ENCODE peak calls at places on chromosomes 3 and 15, in four cellular contexts. One of them, this sample, is unnamed.

GRCh38 chr3:111744611-111745010 is 114.5 kb upstream of the PHLDB2 start:
- DNase-seq in GM12865: no peak
- DNase-seq in neural crest cell: no peak
- DNase-seq in tibial artery: no peak
- DNase-seq in this sample: no peak

GRCh38 chr3:132788299-132788698 is 66.1 kb upstream of the NPHP3 start:
- DNase-seq in GM12865: no peak
- DNase-seq in neural crest cell: no peak
- DNase-seq in tibial artery: peak
- DNase-seq in this sample: no peak

GRCh38 chr3:89164774-89165173 is 57.4 kb downstream of the EPHA3 start:
- DNase-seq in GM12865: no peak
- DNase-seq in neural crest cell: no peak
- DNase-seq in tibial artery: no peak
- DNase-seq in this sample: no peak

GRCh38 chr3:173586176-173586575 is 188.6 kb downstream of the NLGN1 start:
- DNase-seq in GM12865: no peak
- DNase-seq in neural crest cell: no peak
- DNase-seq in tibial artery: no peak
- DNase-seq in this sample: no peak

GRCh38 chr15:91021516-91022074 is 799 bp downstream of the VPS33B start:
- DNase-seq in GM12865: no peak
- DNase-seq in neural crest cell: no peak
- DNase-seq in tibial artery: no peak
- DNase-seq in this sample: no peak

GRCh38 chr3:58217209-58217811 is 6.5 kb upstream of the DNASE1L3 start:
- DNase-seq in GM12865: peak
- DNase-seq in neural crest cell: peak
- DNase-seq in tibial artery: peak
- DNase-seq in this sample: peak

GRCh38 chr3:45795882-45796765 is at the start of gene SLC6A20:
- DNase-seq in GM12865: no peak
- DNase-seq in neural crest cell: peak
- DNase-seq in tibial artery: no peak
- DNase-seq in this sample: no peak

GRCh38 chr15:30992465-30992864 is 1.0 kb upstream of the MTMR10 start:
- DNase-seq in GM12865: no peak
- DNase-seq in neural crest cell: no peak
- DNase-seq in tibial artery: no peak
- DNase-seq in this sample: no peak

GRCh38 chr15:46260937-46261336 is 626.1 kb downstream of the SQOR start:
- DNase-seq in GM12865: no peak
- DNase-seq in neural crest cell: no peak
- DNase-seq in tibial artery: no peak
- DNase-seq in this sample: no peak

GRCh38 chr3:36220189-36220588 is 160.1 kb upstream of the STAC start:
- DNase-seq in GM12865: no peak
- DNase-seq in neural crest cell: no peak
- DNase-seq in tibial artery: no peak
- DNase-seq in this sample: no peak

GRCh38 chr3:196712514-196713413 is 587 bp downstream of the PIGX start:
- DNase-seq in GM12865: peak
- DNase-seq in neural crest cell: no peak
- DNase-seq in tibial artery: peak
- DNase-seq in this sample: no peak

GRCh38 chr3:197306374-197307086 is 8.1 kb upstream of the DLG1 start:
- DNase-seq in GM12865: no peak
- DNase-seq in neural crest cell: no peak
- DNase-seq in tibial artery: no peak
- DNase-seq in this sample: no peak

GRCh38 chr3:57081173-57081572 is 20.7 kb downstream of the SPATA12 start:
- DNase-seq in GM12865: no peak
- DNase-seq in neural crest cell: no peak
- DNase-seq in tibial artery: no peak
- DNase-seq in this sample: no peak

GRCh38 chr15:62483817-62484216 is 318.7 kb upstream of the C2CD4B start:
- DNase-seq in GM12865: no peak
- DNase-seq in neural crest cell: no peak
- DNase-seq in tibial artery: no peak
- DNase-seq in this sample: no peak

GRCh38 chr15:96336045-96336642 is 5.6 kb downstream of the NR2F2 start:
- DNase-seq in GM12865: no peak
- DNase-seq in neural crest cell: no peak
- DNase-seq in tibial artery: no peak
- DNase-seq in this sample: no peak

GRCh38 chr15:77112819-77113569 is 42.1 kb upstream of the TSPAN3 start:
- DNase-seq in GM12865: no peak
- DNase-seq in neural crest cell: no peak
- DNase-seq in tibial artery: no peak
- DNase-seq in this sample: no peak

GRCh38 chr3:194389269-194389668 is 9.8 kb downstream of the GP5 start:
- DNase-seq in GM12865: no peak
- DNase-seq in neural crest cell: no peak
- DNase-seq in tibial artery: peak
- DNase-seq in this sample: no peak

GRCh38 chr3:16379838-16380237 is 114.8 kb downstream of the OXNAD1 start:
- DNase-seq in GM12865: no peak
- DNase-seq in neural crest cell: no peak
- DNase-seq in tibial artery: no peak
- DNase-seq in this sample: no peak

GRCh38 chr15:79101866-79102581 is 11.4 kb upstream of the RASGRF1 start:
- DNase-seq in GM12865: no peak
- DNase-seq in neural crest cell: no peak
- DNase-seq in tibial artery: no peak
- DNase-seq in this sample: no peak

GRCh38 chr15:81229596-81229995 is 32.9 kb downstream of the IL16 start:
- DNase-seq in GM12865: no peak
- DNase-seq in neural crest cell: no peak
- DNase-seq in tibial artery: peak
- DNase-seq in this sample: no peak

GRCh38 chr15:40437754-40438687 is 2.7 kb upstream of the BAHD1 start:
- DNase-seq in GM12865: no peak
- DNase-seq in neural crest cell: no peak
- DNase-seq in tibial artery: no peak
- DNase-seq in this sample: no peak

GRCh38 chr3:124730920-124731297 is 657 bp downstream of the UMPS start:
- DNase-seq in GM12865: no peak
- DNase-seq in neural crest cell: no peak
- DNase-seq in tibial artery: no peak
- DNase-seq in this sample: no peak

GRCh38 chr3:72060447-72061034 is 275.6 kb upstream of the PROK2 start:
- DNase-seq in GM12865: no peak
- DNase-seq in neural crest cell: no peak
- DNase-seq in tibial artery: no peak
- DNase-seq in this sample: no peak

GRCh38 chr15:22979699-22980188 is 424 bp downstream of the CYFIP1 start:
- DNase-seq in GM12865: no peak
- DNase-seq in neural crest cell: no peak
- DNase-seq in tibial artery: no peak
- DNase-seq in this sample: peak

GRCh38 chr3:105039004-105039403 is 327.7 kb upstream of the ALCAM start:
- DNase-seq in GM12865: no peak
- DNase-seq in neural crest cell: no peak
- DNase-seq in tibial artery: no peak
- DNase-seq in this sample: no peak

GRCh38 chr3:127443581-127444375 is 146.8 kb downstream of the TPRA1 start:
- DNase-seq in GM12865: no peak
- DNase-seq in neural crest cell: no peak
- DNase-seq in tibial artery: peak
- DNase-seq in this sample: no peak

GRCh38 chr3:172065967-172066762 is 26.8 kb downstream of the FNDC3B start:
- DNase-seq in GM12865: no peak
- DNase-seq in neural crest cell: no peak
- DNase-seq in tibial artery: no peak
- DNase-seq in this sample: no peak

GRCh38 chr3:46517016-46517770 is 19.4 kb downstream of the RTP3 start:
- DNase-seq in GM12865: no peak
- DNase-seq in neural crest cell: no peak
- DNase-seq in tibial artery: no peak
- DNase-seq in this sample: no peak

GRCh38 chr15:95550702-95551101 is 779.8 kb upstream of the NR2F2 start:
- DNase-seq in GM12865: no peak
- DNase-seq in neural crest cell: no peak
- DNase-seq in tibial artery: no peak
- DNase-seq in this sample: no peak

GRCh38 chr3:86954751-86955150 is 36.2 kb downstream of the VGLL3 start:
- DNase-seq in GM12865: no peak
- DNase-seq in neural crest cell: no peak
- DNase-seq in tibial artery: no peak
- DNase-seq in this sample: no peak

GRCh38 chr15:63238181-63238580 is 39.2 kb upstream of the APH1B start:
- DNase-seq in GM12865: no peak
- DNase-seq in neural crest cell: no peak
- DNase-seq in tibial artery: no peak
- DNase-seq in this sample: no peak

GRCh38 chr3:164459526-164460151 is 618.7 kb downstream of the SI start:
- DNase-seq in GM12865: no peak
- DNase-seq in neural crest cell: no peak
- DNase-seq in tibial artery: no peak
- DNase-seq in this sample: no peak

GRCh38 chr15:40498418-40498817 is 27.6 kb downstream of the CHST14 start:
- DNase-seq in GM12865: no peak
- DNase-seq in neural crest cell: no peak
- DNase-seq in tibial artery: no peak
- DNase-seq in this sample: no peak

GRCh38 chr3:128585189-128585588 is 65.4 kb downstream of the RPN1 start:
- DNase-seq in GM12865: peak
- DNase-seq in neural crest cell: no peak
- DNase-seq in tibial artery: no peak
- DNase-seq in this sample: no peak

GRCh38 chr15:58357529-58358476 is 74.0 kb upstream of the LIPC start:
- DNase-seq in GM12865: peak
- DNase-seq in neural crest cell: no peak
- DNase-seq in tibial artery: no peak
- DNase-seq in this sample: no peak

DNA sequence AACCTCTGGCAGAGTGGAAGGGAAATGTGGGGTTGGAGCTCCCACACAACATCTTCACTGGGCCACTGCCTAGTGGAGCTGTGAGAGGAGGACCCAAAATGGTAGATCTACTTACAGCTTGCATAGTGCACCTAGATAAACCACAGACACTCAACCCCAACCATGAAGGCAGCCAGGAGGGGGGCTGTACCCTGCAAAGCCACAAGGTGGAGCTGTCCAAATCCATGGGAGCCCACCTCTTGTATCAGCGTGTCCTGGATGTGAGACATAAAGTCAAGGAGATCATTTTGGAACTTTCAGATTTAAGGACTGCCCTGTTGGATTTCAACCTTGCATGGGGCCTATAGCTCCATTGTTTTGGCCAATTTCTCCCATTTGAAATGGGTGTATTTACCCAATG is 20.9 kb downstream of the TP63 start:
- DNase-seq in GM12865: peak
- DNase-seq in neural crest cell: peak
- DNase-seq in tibial artery: no peak
- DNase-seq in this sample: peak
- TF ChIP-seq CTCF in GM12865: peak
- TF ChIP-seq CTCF in neural crest cell: peak
- TF ChIP-seq CTCF in tibial artery: no peak
- TF ChIP-seq CTCF in this sample: peak

DNA sequence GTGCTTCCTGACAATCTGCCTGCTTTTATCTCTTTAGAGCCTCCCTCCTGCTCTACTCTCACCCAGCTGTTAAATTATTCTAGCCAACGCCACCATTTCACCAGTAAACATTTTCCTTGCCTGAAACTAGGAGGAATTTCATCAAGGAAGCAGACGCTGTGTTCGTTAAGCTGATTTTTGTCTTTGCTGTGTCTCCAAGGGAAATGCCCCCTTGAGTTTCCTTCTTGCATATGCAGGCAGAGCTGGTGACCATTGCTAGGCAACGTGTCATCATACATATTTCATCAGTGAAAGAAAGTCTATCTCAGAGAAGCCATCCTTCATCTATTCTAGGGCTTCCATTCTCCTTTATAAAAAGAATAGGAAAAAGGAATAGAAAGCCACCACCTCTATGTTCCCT is 87.0 kb upstream of the ST8SIA2 start:
- DNase-seq in GM12865: peak
- DNase-seq in neural crest cell: peak
- DNase-seq in tibial artery: no peak
- DNase-seq in this sample: peak
- TF ChIP-seq CTCF in GM12865: no peak
- TF ChIP-seq CTCF in neural crest cell: peak
- TF ChIP-seq CTCF in tibial artery: no peak
- TF ChIP-seq CTCF in this sample: peak

GRCh38 chr15:60052796-60053195 is 48.7 kb downstream of the FOXB1 start:
- DNase-seq in GM12865: no peak
- DNase-seq in neural crest cell: no peak
- DNase-seq in tibial artery: no peak
- DNase-seq in this sample: no peak

GRCh38 chr15:60059186-60059585 is 55.1 kb downstream of the FOXB1 start:
- DNase-seq in GM12865: no peak
- DNase-seq in neural crest cell: no peak
- DNase-seq in tibial artery: no peak
- DNase-seq in this sample: no peak

GRCh38 chr15:60049948-60050347 is 45.8 kb downstream of the FOXB1 start:
- DNase-seq in GM12865: no peak
- DNase-seq in neural crest cell: no peak
- DNase-seq in tibial artery: no peak
- DNase-seq in this sample: no peak

GRCh38 chr15:60054472-60054871 is 50.4 kb downstream of the FOXB1 start:
- DNase-seq in GM12865: no peak
- DNase-seq in neural crest cell: no peak
- DNase-seq in tibial artery: no peak
- DNase-seq in this sample: no peak
- TF ChIP-seq CTCF in GM12865: no peak
- TF ChIP-seq CTCF in neural crest cell: no peak
- TF ChIP-seq CTCF in tibial artery: no peak
- TF ChIP-seq CTCF in this sample: no peak

DNA sequence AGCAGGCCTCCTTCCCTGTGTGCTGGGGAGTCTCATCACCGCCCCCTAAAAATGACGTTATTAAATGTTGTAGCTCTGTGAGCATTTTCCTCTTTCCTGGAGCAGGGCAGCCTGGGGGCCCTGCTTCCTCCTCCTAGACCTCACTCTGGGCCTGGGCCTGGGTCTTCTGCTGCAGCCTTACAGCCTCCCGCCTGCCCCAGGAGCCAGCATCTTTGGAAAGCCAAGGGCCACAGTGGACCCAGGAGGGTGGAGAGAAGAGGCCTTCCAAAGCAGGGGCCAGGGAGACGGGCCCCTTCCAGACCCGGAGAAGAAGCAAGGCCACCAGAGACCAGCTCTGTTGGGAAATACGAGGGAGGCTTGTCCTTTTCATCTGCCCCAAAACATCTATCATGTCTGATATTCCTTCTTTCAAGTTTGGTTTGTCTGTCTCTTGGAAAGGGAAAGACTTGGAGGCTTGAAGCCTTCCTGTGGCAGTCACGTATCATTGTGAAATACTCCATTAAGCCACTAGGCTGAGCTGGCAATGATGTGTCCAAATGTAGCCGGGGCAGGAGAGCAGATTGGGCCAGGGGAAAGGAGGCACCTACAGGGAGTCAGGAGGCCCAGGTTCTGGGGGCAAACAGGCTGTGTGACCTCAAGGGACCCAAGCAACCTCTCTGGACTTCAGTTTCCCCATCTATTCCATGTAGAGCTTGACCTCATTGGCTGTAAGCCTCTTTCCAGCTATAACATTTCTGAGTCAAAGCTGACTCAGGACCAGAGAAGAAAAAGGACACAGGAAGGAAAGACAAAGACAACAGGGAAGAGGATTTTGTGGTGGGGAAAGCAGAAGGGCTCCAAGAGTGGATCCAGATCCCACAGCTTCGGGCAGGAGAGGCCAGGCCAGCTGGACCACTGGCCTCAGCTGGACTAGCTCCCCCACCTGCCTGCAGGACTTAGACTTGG is 31.1 kb downstream of the CYP11A1 start:
- DNase-seq in GM12865: no peak
- DNase-seq in neural crest cell: no peak
- DNase-seq in tibial artery: no peak
- DNase-seq in this sample: no peak
- TF ChIP-seq CTCF in GM12865: no peak
- TF ChIP-seq CTCF in neural crest cell: no peak
- TF ChIP-seq CTCF in tibial artery: no peak
- TF ChIP-seq CTCF in this sample: no peak

This sample was measured in endothelial cell.